ENCODE peak calls at places on chromosomes 6 and 20, in nine cellular contexts. V is ovary; T is GM12865; L is endothelial cell of umbilical vein; W is CD8-positive, alpha-beta T cell; G is uterus; O is SK-N-SH; M is A549; I is BJ. Q is an unnamed sample.
A peak's percentile ranks its signal among the peaks of the same experiment; 100 is the strongest.

GRCh38 chr6:169858935-169859351 is 107.5 kb downstream of the ERMARD start:
- DNase-seq in V (no peak), T (no peak), L (no peak), W (peak; percentile 46), G (no peak), O (no peak), M (no peak), I (no peak), Q (no peak)

GRCh38 chr6:56953597-56954388 is 1.1 kb upstream of the BEND6 start:
- DNase-seq in V (no peak), T (peak; percentile 75), L (peak; percentile 19), W (no peak), G (no peak), O (peak; percentile 29), M (peak; percentile 9), I (no peak), Q (no peak)

GRCh38 chr6:7129784-7130569 is 22.2 kb downstream of the RREB1 start:
- DNase-seq in V (no peak), T (no peak), L (no peak), W (no peak), G (no peak), O (no peak), M (no peak), I (no peak), Q (no peak)

GRCh38 chr6:101761124-101761601 is 367.7 kb downstream of the GRIK2 start:
- DNase-seq in V (no peak), T (no peak), L (no peak), W (no peak), G (no peak), O (no peak), M (peak; percentile 1), I (peak; percentile 98), Q (no peak)

GRCh38 chr6:129686941-129687627 is 22.9 kb downstream of the ARHGAP18 start:
- DNase-seq in V (no peak), T (peak; percentile 80), L (no peak), W (peak; percentile 62), G (no peak), O (no peak), M (no peak), I (no peak), Q (no peak)

GRCh38 chr6:131980338-131980790 is 29.2 kb upstream of the CCN2 start:
- DNase-seq in V (no peak), T (no peak), L (no peak), W (no peak), G (no peak), O (no peak), M (no peak), I (no peak), Q (no peak)

GRCh38 chr20:36891211-36891610 is 15.3 kb downstream of the TLDC2 start:
- DNase-seq in V (no peak), T (no peak), L (no peak), W (no peak), G (no peak), O (no peak), M (no peak), I (no peak), Q (no peak)

GRCh38 chr20:54068495-54068894 is 1.9 kb downstream of the BCAS1 start:
- DNase-seq in V (no peak), T (no peak), L (no peak), W (no peak), G (no peak), O (no peak), M (no peak), I (no peak), Q (no peak)

GRCh38 chr6:706161-706560 is 13.2 kb upstream of the EXOC2 start:
- DNase-seq in V (no peak), T (no peak), L (peak; percentile 44), W (no peak), G (no peak), O (no peak), M (no peak), I (no peak), Q (no peak)

GRCh38 chr6:130206474-130206873 is 16.3 kb downstream of the SAMD3 start:
- DNase-seq in V (no peak), T (no peak), L (no peak), W (no peak), G (no peak), O (no peak), M (no peak), I (no peak), Q (no peak)

GRCh38 chr6:130018292-130018829 is at the start of gene L3MBTL3:
- DNase-seq in V (peak; percentile 84), T (peak; percentile 88), L (peak; percentile 91), W (peak; percentile 91), G (peak; percentile 87), O (peak; percentile 86), M (peak; percentile 70), I (peak; percentile 17), Q (peak; percentile 33)

GRCh38 chr6:47254051-47254450 is 55.7 kb downstream of the TNFRSF21 start:
- DNase-seq in V (no peak), T (no peak), L (no peak), W (no peak), G (no peak), O (no peak), M (no peak), I (no peak), Q (no peak)

GRCh38 chr6:1552296-1552761 is 57.4 kb upstream of the FOXC1 start:
- DNase-seq in V (no peak), T (peak; percentile 35), L (peak; percentile 15), W (no peak), G (no peak), O (no peak), M (peak; percentile 19), I (no peak), Q (peak; percentile 86)

GRCh38 chr6:31874084-31874670 is 4.6 kb downstream of the SLC44A4 start:
- DNase-seq in V (no peak), T (no peak), L (no peak), W (no peak), G (no peak), O (no peak), M (no peak), I (no peak), Q (no peak)

GRCh38 chr6:109406196-109406595 is 23.9 kb upstream of the CD164 start:
- DNase-seq in V (no peak), T (no peak), L (no peak), W (no peak), G (no peak), O (no peak), M (no peak), I (no peak), Q (no peak)

GRCh38 chr6:106609699-106610098 is 19.6 kb downstream of the RTN4IP1 start:
- DNase-seq in V (no peak), T (peak; percentile 52), L (no peak), W (no peak), G (no peak), O (peak; percentile 39), M (peak; percentile 36), I (no peak), Q (no peak)
- TF ChIP-seq CTCF in V (no peak), T (peak; percentile 31), L (no peak), W (no peak), G (no peak), O (peak; percentile 41), M (peak; percentile 40), I (peak; percentile 19), Q (peak; percentile 38)

GRCh38 chr6:41470341-41471063 is 75.7 kb upstream of the FOXP4 start:
- DNase-seq in V (peak; percentile 51), T (no peak), L (no peak), W (no peak), G (peak; percentile 50), O (no peak), M (no peak), I (no peak), Q (no peak)
- H3K4me3 ChIP-seq in V (peak overlapping the region; percentile 8), T (peak overlapping the region; percentile 21), L (no peak overlapping the region), W (peak overlapping the region; percentile 13), G (no peak overlapping the region), O (no peak overlapping the region), M (no peak overlapping the region), I (no peak overlapping the region), Q (no peak overlapping the region)

DNA sequence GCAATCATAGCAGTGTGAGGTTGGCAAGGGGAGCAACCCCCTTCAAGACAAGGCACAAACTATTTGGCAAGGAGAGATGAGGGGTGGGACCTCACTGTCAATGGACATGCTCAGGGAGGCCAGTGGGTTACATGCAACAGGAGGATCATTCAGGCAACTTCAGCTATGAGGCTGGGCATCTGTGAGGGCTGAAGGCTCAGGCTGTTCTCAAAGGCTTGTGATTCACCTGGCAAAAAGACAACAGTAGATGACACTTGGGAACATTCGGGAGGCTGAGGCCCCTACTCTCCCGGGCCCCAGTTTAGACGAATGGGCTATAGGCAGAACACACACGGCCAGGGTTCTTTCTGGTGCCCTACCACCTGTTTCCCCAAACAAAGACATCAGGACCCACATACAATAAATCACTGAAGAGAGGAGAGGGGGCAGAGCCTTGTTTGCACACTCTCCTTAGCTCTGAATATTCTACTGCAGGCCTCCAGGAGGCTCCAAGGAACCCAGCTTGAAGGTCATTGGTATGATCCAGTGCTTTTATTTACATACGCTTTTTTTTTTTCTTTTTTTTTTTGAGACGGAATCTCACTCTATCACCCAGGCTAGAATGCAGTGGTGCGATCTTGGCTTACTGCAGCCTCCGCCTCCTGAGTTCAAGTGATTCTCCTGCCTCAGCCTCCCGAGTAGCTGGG is 7.9 kb downstream of the TUBB start:
- DNase-seq in V (no peak), T (no peak), L (peak; percentile 26), W (no peak), G (no peak), O (peak; percentile 36), M (peak; percentile 56), I (no peak), Q (no peak)
- TF ChIP-seq CTCF in V (no peak), T (no peak), L (no peak), W (no peak), G (no peak), O (peak; percentile 56), M (no peak), I (peak; percentile 51), Q (no peak)

GRCh38 chr20:2984956-2985661 is 58.3 kb upstream of the GNRH2 start:
- DNase-seq in V (no peak), T (no peak), L (peak; percentile 8), W (no peak), G (no peak), O (no peak), M (no peak), I (no peak), Q (no peak)
- H3K4me3 ChIP-seq in V (no peak overlapping the region), T (no peak overlapping the region), L (no peak overlapping the region), W (no peak overlapping the region), G (no peak overlapping the region), O (no peak overlapping the region), M (no peak overlapping the region), I (no peak overlapping the region), Q (no peak overlapping the region)

GRCh38 chr6:149026530-149026942 is 279.7 kb downstream of the UST start:
- DNase-seq in V (no peak), T (peak; percentile 55), L (peak; percentile 23), W (no peak), G (no peak), O (peak; percentile 32), M (peak; percentile 72), I (peak; percentile 89), Q (peak; percentile 80)
- TF ChIP-seq CTCF in V (peak; percentile 29), T (peak; percentile 36), L (peak; percentile 24), W (no peak), G (peak; percentile 28), O (peak; percentile 71), M (peak; percentile 40), I (peak; percentile 71), Q (peak; percentile 50)

Q was measured in LNCaP clone FGC.